ENCODE peak calls at places on chromosomes 13 and 19, in five cellular contexts. F is vagina, U is K562, Q is stomach, Z is spleen. O is an unnamed sample.

GRCh38 chr19:47779524-47780214 is 1.2 kb downstream of the SELENOW start:
- DNase-seq in U (no peak), Z (no peak), F (no peak), Q (peak; percentile 58), O (no peak)

GRCh38 chr19:5669212-5669611 is 11.1 kb downstream of the MICOS13 start:
- DNase-seq in U (no peak), Z (peak; percentile 56), F (no peak), Q (no peak), O (no peak)

GRCh38 chr13:25375727-25376358 is 4.1 kb downstream of the ATP8A2 start:
- DNase-seq in Q (no peak), U (peak; percentile 72), Z (no peak), F (no peak), O (peak; percentile 51)

GRCh38 chr13:98986226-98986846 is 8.5 kb upstream of the DOCK9 start:
- DNase-seq in Z (no peak), F (no peak), U (no peak), Q (no peak), O (peak; percentile 44)

GRCh38 chr19:2548966-2549365 is 73.0 kb downstream of the GADD45B start:
- DNase-seq in Q (no peak), Z (peak; percentile 57), F (no peak), U (no peak), O (no peak)

GRCh38 chr13:108917581-108917980 is 288.2 kb downstream of the MYO16 start:
- DNase-seq in U (no peak), Z (no peak), Q (no peak), F (no peak), O (no peak)

GRCh38 chr19:34837262-34837661 is 64.2 kb upstream of the ZNF599 start:
- DNase-seq in Z (peak; percentile 30), Q (peak; percentile 25), U (no peak), F (no peak), O (peak; percentile 82)

GRCh38 chr13:109251958-109252357 is 534.4 kb downstream of the IRS2 start:
- DNase-seq in F (no peak), Z (no peak), U (no peak), Q (no peak), O (peak; percentile 47)

GRCh38 chr13:39565036-39565949 is 37.7 kb downstream of the LHFPL6 start:
- DNase-seq in Q (no peak), Z (no peak), U (no peak), F (no peak), O (peak; percentile 70)

GRCh38 chr13:111880185-111880584 is 186.8 kb upstream of the SOX1 start:
- DNase-seq in F (peak; percentile 80), U (no peak), Z (no peak), Q (no peak), O (no peak)

GRCh38 chr13:27583645-27584044 is 36.7 kb downstream of the LNX2 start:
- DNase-seq in U (no peak), Z (no peak), F (no peak), Q (no peak), O (peak; percentile 57)

GRCh38 chr13:37414667-37415066 is 183.9 kb downstream of the POSTN start:
- DNase-seq in F (no peak), U (no peak), Q (no peak), Z (no peak), O (no peak)

GRCh38 chr13:113860579-113861432 is 3.1 kb downstream of the GAS6 start:
- DNase-seq in F (no peak), U (peak; percentile 77), Q (peak; percentile 82), Z (no peak), O (peak; percentile 41)
- TF ChIP-seq POLR2A in F (no peak), U (no peak), Q (no peak), Z (no peak), O (no peak)

GRCh38 chr13:44312898-44313551 is 60.6 kb upstream of the SERP2 start:
- DNase-seq in Q (no peak), Z (no peak), U (no peak), F (peak; percentile 32), O (peak; percentile 87)
- TF ChIP-seq POLR2AphosphoS5 in Q (peak; percentile 58), Z (no peak), U (no peak), F (no peak), O (peak; percentile 46)

GRCh38 chr13:77374339-77374738 is 47.4 kb upstream of the MYCBP2 start:
- DNase-seq in Z (no peak), F (no peak), Q (no peak), U (no peak), O (no peak)
- H3K27ac ChIP-seq in Z (no peak overlapping the region), F (no peak overlapping the region), Q (no peak overlapping the region), U (no peak overlapping the region), O (no peak overlapping the region)

GRCh38 chr19:46725859-46726393 is 9.0 kb upstream of the PRKD2 start:
- DNase-seq in U (no peak), Z (no peak), F (no peak), Q (no peak), O (no peak)

GRCh38 chr19:46723471-46723870 is 6.6 kb upstream of the PRKD2 start:
- DNase-seq in Z (no peak), U (no peak), F (no peak), Q (no peak), O (no peak)

GRCh38 chr19:46725036-46725820 is 8.3 kb upstream of the PRKD2 start:
- DNase-seq in F (no peak), U (no peak), Z (no peak), Q (no peak), O (no peak)

GRCh38 chr19:46723023-46723461 is 6.1 kb upstream of the PRKD2 start:
- DNase-seq in Z (peak; percentile 88), F (no peak), U (no peak), Q (no peak), O (no peak)

DNA sequence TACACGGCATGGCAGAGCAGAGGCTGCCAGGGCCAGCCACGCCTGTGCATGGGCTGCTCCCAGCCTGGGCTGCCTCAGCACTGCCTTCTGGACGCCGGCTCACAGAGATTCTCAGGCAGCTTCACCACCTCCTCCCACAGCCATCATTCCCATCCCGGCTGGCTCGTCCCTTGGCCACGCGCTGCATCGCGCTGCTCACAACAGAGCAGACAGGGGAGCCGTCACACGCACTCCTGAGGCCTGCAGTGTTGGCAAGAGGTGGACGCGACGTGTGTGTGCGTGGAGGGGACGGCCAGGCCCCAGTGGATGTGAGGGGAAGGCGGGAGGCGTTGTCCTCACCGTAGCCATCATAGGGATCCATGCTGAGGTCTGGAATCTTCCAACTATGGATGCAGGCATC is 7.6 kb upstream of the PRKD2 start:
- DNase-seq in Q (no peak), Z (no peak), F (no peak), U (no peak), O (no peak)
- TF ChIP-seq POLR2A in Q (no peak), Z (no peak), F (no peak), U (no peak), O (no peak)

GRCh38 chr13:30736461-30736860 is 1.1 kb downstream of the ALOX5AP start:
- DNase-seq in F (no peak), Q (no peak), U (no peak), Z (no peak), O (no peak)

GRCh38 chr13:30735025-30735967 is at the start of gene ALOX5AP:
- DNase-seq in U (no peak), Z (peak; percentile 84), F (no peak), Q (peak; percentile 33), O (no peak)

GRCh38 chr13:30736921-30737320 is 1.6 kb downstream of the ALOX5AP start:
- DNase-seq in Q (no peak), F (no peak), U (no peak), Z (no peak), O (no peak)

GRCh38 chr13:30731658-30732390 is 3.5 kb upstream of the ALOX5AP start:
- DNase-seq in Q (no peak), F (no peak), Z (no peak), U (no peak), O (no peak)

GRCh38 chr13:30734434-30734833 is 909 bp upstream of the ALOX5AP start:
- DNase-seq in U (no peak), Z (no peak), F (no peak), Q (no peak), O (no peak)
- TF ChIP-seq POLR2AphosphoS5 in U (no peak), Z (no peak), F (no peak), Q (no peak), O (no peak)